ENCODE peak calls at places on chromosomes 11 and 22, in ten cellular contexts. K is fibroblast of lung, P is cardiac muscle cell, L is BJ, G is pancreas, R is heart left ventricle, F is adrenal gland, W is fibroblast of mammary gland, E is iPS DF 6.9, M is upper lobe of left lung. J is an unnamed sample.

GRCh38 chr22:19291580-19292261 is at the start of gene CLTCL1:
- DNase-seq in R (peak; percentile 93), G (peak; percentile 72), F (peak; percentile 88), L (no peak), M (peak; percentile 89), W (peak; percentile 52), K (peak; percentile 73), E (peak; percentile 39), P (peak; percentile 93), J (peak; percentile 93)

GRCh38 chr11:102097175-102097574 is 13.1 kb upstream of the YAP1 start:
- DNase-seq in L (no peak), F (no peak), R (no peak), M (no peak), K (peak; percentile 54), P (no peak), E (no peak), W (no peak), G (no peak), J (no peak)

GRCh38 chr22:23895599-23896144 is 1.5 kb downstream of the MIF start:
- DNase-seq in K (no peak), G (no peak), M (no peak), W (no peak), P (no peak), E (no peak), F (no peak), R (no peak), L (no peak), J (no peak)

GRCh38 chr11:116852261-116853125 is 15.1 kb upstream of the APOA1 start:
- DNase-seq in G (no peak), M (no peak), W (peak; percentile 80), L (peak; percentile 55), E (no peak), P (no peak), K (peak; percentile 65), R (no peak), F (no peak), J (peak; percentile 19)

GRCh38 chr11:76152741-76153608 is 53.3 kb downstream of the WNT11 start:
- DNase-seq in L (no peak), E (no peak), P (no peak), G (peak; percentile 28), R (no peak), K (no peak), W (no peak), F (no peak), M (no peak), J (no peak)

GRCh38 chr11:120512727-120513435 is 1.3 kb downstream of the GRIK4 start:
- DNase-seq in K (no peak), F (no peak), M (no peak), P (no peak), R (no peak), W (no peak), E (no peak), L (no peak), G (no peak), J (no peak)

GRCh38 chr11:92886243-92886905 is 83.1 kb upstream of the MTNR1B start:
- DNase-seq in E (peak; percentile 31), M (no peak), G (peak; percentile 13), F (peak; percentile 38), L (no peak), P (peak; percentile 72), R (no peak), W (peak; percentile 55), K (peak; percentile 75), J (peak; percentile 77)

GRCh38 chr22:44391026-44391425 is 78.3 kb upstream of the SHISAL1 start:
- DNase-seq in K (no peak), L (no peak), M (peak; percentile 10), W (no peak), F (no peak), G (no peak), E (no peak), R (peak; percentile 27), P (no peak), J (no peak)

GRCh38 chr11:125348141-125348651 is 147.9 kb downstream of the FEZ1 start:
- DNase-seq in R (no peak), M (no peak), L (no peak), P (no peak), E (no peak), G (no peak), K (no peak), W (no peak), F (no peak), J (no peak)

GRCh38 chr11:17563248-17563647 is 16.2 kb downstream of the OTOG start:
- DNase-seq in G (no peak), E (no peak), F (no peak), M (peak; percentile 21), P (no peak), K (no peak), W (no peak), L (no peak), R (no peak), J (no peak)

GRCh38 chr11:35139883-35140282 is 912 bp downstream of the CD44 start:
- DNase-seq in W (no peak), M (peak; percentile 38), G (peak; percentile 30), L (no peak), F (no peak), E (no peak), K (peak; percentile 34), P (no peak), R (no peak), J (peak; percentile 62)

GRCh38 chr22:26902401-26903029 is 245.1 kb downstream of the MIAT start:
- DNase-seq in L (no peak), P (no peak), G (no peak), E (no peak), F (no peak), M (no peak), R (no peak), W (no peak), K (no peak), J (no peak)

GRCh38 chr11:26580929-26581328 is 8.9 kb upstream of the MUC15 start:
- DNase-seq in R (no peak), P (no peak), L (no peak), K (peak; percentile 59), G (no peak), W (peak; percentile 90), E (no peak), F (no peak), M (no peak), J (peak; percentile 72)

GRCh38 chr11:26575946-26576345 is 3.9 kb upstream of the MUC15 start:
- DNase-seq in P (no peak), W (peak; percentile 63), K (peak; percentile 59), R (no peak), M (no peak), F (no peak), G (no peak), E (no peak), L (no peak), J (no peak)

GRCh38 chr11:26583550-26583949 is 11.5 kb upstream of the MUC15 start:
- DNase-seq in E (no peak), P (peak; percentile 2), K (peak; percentile 39), G (no peak), W (peak; percentile 80), L (no peak), F (no peak), R (no peak), M (peak; percentile 75), J (peak; percentile 82)

GRCh38 chr11:26578998-26579635 is 7.1 kb upstream of the MUC15 start:
- DNase-seq in P (no peak), G (no peak), W (peak; percentile 93), K (peak; percentile 45), L (no peak), F (no peak), M (no peak), E (no peak), R (no peak), J (peak; percentile 82)

GRCh38 chr11:26579683-26580082 is 7.6 kb upstream of the MUC15 start:
- DNase-seq in R (no peak), F (no peak), W (peak; percentile 43), L (no peak), M (no peak), P (no peak), E (no peak), K (no peak), G (no peak), J (no peak)
- H3K4me3 ChIP-seq in R (no peak overlapping the region), F (no peak overlapping the region), W (no peak overlapping the region), L (no peak overlapping the region), M (no peak overlapping the region), P (no peak overlapping the region), E (no peak overlapping the region), K (no peak overlapping the region), G (no peak overlapping the region), J (no peak overlapping the region)

GRCh38 chr11:123694551-123694950 is 40.1 kb upstream of the SCN3B start:
- DNase-seq in M (no peak), W (peak; percentile 28), P (no peak), R (no peak), E (no peak), F (no peak), L (no peak), G (no peak), K (peak; percentile 3), J (peak; percentile 27)

GRCh38 chr11:123684601-123685000 is 30.2 kb upstream of the SCN3B start:
- DNase-seq in R (no peak), K (no peak), L (no peak), W (no peak), E (no peak), P (no peak), G (no peak), M (no peak), F (no peak), J (no peak)

GRCh38 chr11:123696183-123696582 is 41.8 kb upstream of the SCN3B start:
- DNase-seq in L (no peak), W (peak; percentile 30), G (no peak), P (no peak), R (no peak), M (no peak), E (no peak), F (no peak), K (no peak), J (peak; percentile 3)

GRCh38 chr11:123690490-123690889 is 36.1 kb upstream of the SCN3B start:
- DNase-seq in F (no peak), W (peak; percentile 71), M (no peak), G (no peak), L (no peak), K (no peak), R (no peak), P (no peak), E (no peak), J (no peak)
- H3K4me3 ChIP-seq in F (no peak overlapping the region), W (no peak overlapping the region), M (no peak overlapping the region), G (no peak overlapping the region), L (no peak overlapping the region), K (no peak overlapping the region), R (no peak overlapping the region), P (no peak overlapping the region), E (no peak overlapping the region), J (no peak overlapping the region)

DNA sequence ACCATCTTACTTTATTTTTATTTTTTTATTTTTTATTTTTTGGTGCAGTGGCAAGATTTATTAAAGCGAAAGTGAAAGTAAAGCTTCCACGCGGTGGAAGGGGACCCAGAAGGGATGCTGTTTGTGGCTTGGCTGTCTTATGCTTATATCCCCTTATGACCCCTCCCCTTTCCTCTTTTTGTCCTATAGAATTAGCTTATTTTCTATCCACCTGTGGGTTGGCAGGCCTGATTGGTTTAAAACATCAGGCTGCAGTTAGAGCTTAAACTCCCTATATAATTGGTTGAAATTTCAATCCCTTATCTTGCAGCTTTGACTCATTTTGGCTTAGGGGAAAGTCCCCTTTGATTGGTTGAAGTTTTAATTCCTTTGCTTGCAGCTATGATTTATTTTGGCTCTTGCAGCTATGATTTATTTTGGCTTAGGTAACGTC is 50.5 kb downstream of the NNMT start:
- DNase-seq in M (no peak), E (no peak), F (no peak), P (no peak), L (no peak), K (peak; percentile 23), W (peak; percentile 29), R (no peak), G (no peak), J (no peak)
- H3K4me3 ChIP-seq in M (peak overlapping the region; percentile 37), E (no peak overlapping the region), F (no peak overlapping the region), P (no peak overlapping the region), L (no peak overlapping the region), K (peak overlapping the region; percentile 11), W (no peak overlapping the region), R (peak overlapping the region; percentile 9), G (no peak overlapping the region), J (peak overlapping the region; percentile 44)

GRCh38 chr11:1546536-1547466 is 25.3 kb downstream of the DUSP8 start:
- DNase-seq in R (peak; percentile 71), F (peak; percentile 62), G (peak; percentile 49), P (peak; percentile 83), K (peak; percentile 29), E (no peak), L (no peak), M (peak; percentile 60), W (no peak), J (peak; percentile 77)
- H3K4me3 ChIP-seq in R (peak overlapping the region; percentile 46), F (no peak overlapping the region), G (peak overlapping the region; percentile 44), P (peak overlapping the region; percentile 36), K (peak overlapping the region; percentile 37), E (peak overlapping the region; percentile 53), L (peak overlapping the region; percentile 21), M (peak overlapping the region; percentile 53), W (no peak overlapping the region), J (peak overlapping the region; percentile 23)

J was measured in adipocyte.